ENCODE peak calls at places on chromosome 4, in seven cellular contexts. J is IMR-90, U is H9, R is H1, S is mesenchymal stem cell, Y is mesendoderm, I is trophoblast cell. Q is an unnamed sample.

GRCh38 chr4:84792366-84793301 is 173.9 kb downstream of the WDFY3 start:
- DNase-seq in J (peak), U (no peak), R (no peak), S (peak), Y (no peak), I (peak), Q (no peak)

GRCh38 chr4:104395219-104395618 is 99.5 kb downstream of the CXXC4 start:
- DNase-seq in J (no peak), U (no peak), R (no peak), S (peak), Y (no peak), I (no peak), Q (no peak)

GRCh38 chr4:184616633-184617471 is 32.4 kb downstream of the CASP3 start:
- DNase-seq in J (no peak), U (peak), R (peak), S (no peak), Y (no peak), I (no peak), Q (no peak)

GRCh38 chr4:105002278-105002677 is 144.4 kb upstream of the TET2 start:
- DNase-seq in J (no peak), U (peak), R (no peak), S (no peak), Y (no peak), I (no peak), Q (no peak)

GRCh38 chr4:10496200-10496599 is 39.0 kb upstream of the ZNF518B start:
- DNase-seq in J (no peak), U (peak), R (no peak), S (no peak), Y (peak), I (no peak), Q (peak)

GRCh38 chr4:7763788-7764187 is 175.9 kb downstream of the AFAP1 start:
- DNase-seq in J (peak), U (no peak), R (no peak), S (peak), Y (peak), I (peak), Q (no peak)

GRCh38 chr4:168765726-168766125 is 244.3 kb downstream of the CBR4 start:
- DNase-seq in J (peak), U (no peak), R (no peak), S (no peak), Y (no peak), I (no peak), Q (no peak)

GRCh38 chr4:124199755-124200154 is 512.8 kb downstream of the ANKRD50 start:
- DNase-seq in J (peak), U (no peak), R (no peak), S (peak), Y (no peak), I (no peak), Q (no peak)

GRCh38 chr4:185142911-185143595 is at the start of gene SLC25A4:
- DNase-seq in J (peak), U (peak), R (peak), S (peak), Y (peak), I (peak), Q (peak)

GRCh38 chr4:166174717-166175510 is 301.9 kb downstream of the TLL1 start:
- DNase-seq in J (no peak), U (no peak), R (no peak), S (peak), Y (no peak), I (no peak), Q (no peak)

GRCh38 chr4:55303818-55304217 is 42.2 kb upstream of the SRD5A3 start:
- DNase-seq in J (peak), U (no peak), R (no peak), S (peak), Y (no peak), I (peak), Q (no peak)

GRCh38 chr4:114277690-114278089 is 298.2 kb upstream of the ARSJ start:
- DNase-seq in J (peak), U (no peak), R (no peak), S (no peak), Y (no peak), I (no peak), Q (no peak)

GRCh38 chr4:53518807-53519206 is 72.5 kb downstream of the LNX1 start:
- DNase-seq in J (no peak), U (no peak), R (no peak), S (no peak), Y (no peak), I (no peak), Q (no peak)

GRCh38 chr4:53514509-53514908 is 76.8 kb downstream of the LNX1 start:
- DNase-seq in J (peak), U (no peak), R (no peak), S (no peak), Y (no peak), I (no peak), Q (no peak)

GRCh38 chr4:53510981-53511380 is 80.3 kb downstream of the LNX1 start:
- DNase-seq in J (peak), U (no peak), R (no peak), S (peak), Y (no peak), I (no peak), Q (no peak)

GRCh38 chr4:53512608-53513007 is 78.7 kb downstream of the LNX1 start:
- DNase-seq in J (no peak), U (no peak), R (no peak), S (no peak), Y (no peak), I (no peak), Q (no peak)

GRCh38 chr4:53515076-53515475 is 76.2 kb downstream of the LNX1 start:
- DNase-seq in J (no peak), U (no peak), R (no peak), S (no peak), Y (no peak), I (peak), Q (no peak)
- H4K8ac ChIP-seq in J (no peak), U (no peak), R (no peak), S (no peak), Y (no peak), I (no peak), Q (no peak)

DNA sequence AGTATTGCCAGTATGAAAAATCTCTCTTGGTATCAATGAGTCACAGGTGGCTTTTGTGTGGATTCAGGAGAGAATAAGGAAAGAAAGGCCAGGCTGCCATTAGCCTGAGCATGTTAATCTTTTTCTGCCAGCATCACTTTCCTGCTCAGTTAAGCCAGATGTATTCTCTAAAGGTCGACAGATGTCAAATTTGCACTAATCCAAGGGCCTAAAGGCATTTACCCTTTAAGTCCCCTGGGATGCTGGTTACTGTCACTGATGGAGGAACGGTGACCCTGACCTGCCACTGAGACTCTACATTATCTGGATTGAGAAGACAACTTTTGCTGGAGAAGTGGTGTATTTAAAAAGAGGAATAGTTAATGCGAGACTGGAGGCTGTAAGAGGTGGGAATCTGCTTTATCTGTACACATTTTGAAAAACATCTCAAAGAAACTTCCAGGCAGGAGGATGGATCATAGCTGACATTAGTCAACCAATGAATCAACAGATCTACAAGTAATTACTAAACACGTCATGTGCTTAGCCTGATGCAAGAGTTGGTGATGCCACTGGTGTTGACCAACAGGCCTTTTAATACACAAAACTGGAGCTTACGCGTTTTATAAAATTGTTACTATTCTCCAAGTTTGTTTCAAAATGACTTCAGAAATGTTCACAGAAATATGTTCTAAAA is 241.4 kb upstream of the ANXA3 start:
- DNase-seq in J (no peak), U (no peak), R (no peak), S (no peak), Y (no peak), I (peak), Q (peak)
- H4K8ac ChIP-seq in J (no peak), U (no peak), R (no peak), S (no peak), Y (no peak), I (no peak), Q (no peak)

GRCh38 chr4:73872331-73873108 is 3.3 kb downstream of the CXCL1 start:
- DNase-seq in J (no peak), U (no peak), R (no peak), S (peak), Y (peak), I (no peak), Q (no peak)

GRCh38 chr4:73871911-73872310 is 2.7 kb downstream of the CXCL1 start:
- DNase-seq in J (no peak), U (no peak), R (no peak), S (peak), Y (no peak), I (no peak), Q (no peak)

GRCh38 chr4:73874386-73874785 is 5.2 kb downstream of the CXCL1 start:
- DNase-seq in J (no peak), U (no peak), R (no peak), S (no peak), Y (no peak), I (no peak), Q (no peak)

GRCh38 chr4:73870778-73871177 is 1.6 kb downstream of the CXCL1 start:
- DNase-seq in J (no peak), U (no peak), R (no peak), S (peak), Y (no peak), I (no peak), Q (no peak)

GRCh38 chr4:73875401-73875800 is 6.2 kb downstream of the CXCL1 start:
- DNase-seq in J (no peak), U (no peak), R (no peak), S (no peak), Y (no peak), I (no peak), Q (no peak)
- H4K8ac ChIP-seq in J (no peak), U (no peak), R (no peak), S (no peak), Y (no peak), I (no peak), Q (no peak)

GRCh38 chr4:20251061-20251795 is 477 bp upstream of the SLIT2 start:
- DNase-seq in J (peak), U (no peak), R (no peak), S (peak), Y (no peak), I (no peak), Q (no peak)
- H4K8ac ChIP-seq in J (no peak), U (no peak), R (peak), S (no peak), Y (no peak), I (no peak), Q (no peak)

GRCh38 chr4:87241341-87241740 is 20.9 kb upstream of the KLHL8 start:
- DNase-seq in J (no peak), U (no peak), R (no peak), S (no peak), Y (peak), I (no peak), Q (no peak)
- H4K8ac ChIP-seq in J (no peak), U (no peak), R (no peak), S (no peak), Y (no peak), I (no peak), Q (no peak)

DNA sequence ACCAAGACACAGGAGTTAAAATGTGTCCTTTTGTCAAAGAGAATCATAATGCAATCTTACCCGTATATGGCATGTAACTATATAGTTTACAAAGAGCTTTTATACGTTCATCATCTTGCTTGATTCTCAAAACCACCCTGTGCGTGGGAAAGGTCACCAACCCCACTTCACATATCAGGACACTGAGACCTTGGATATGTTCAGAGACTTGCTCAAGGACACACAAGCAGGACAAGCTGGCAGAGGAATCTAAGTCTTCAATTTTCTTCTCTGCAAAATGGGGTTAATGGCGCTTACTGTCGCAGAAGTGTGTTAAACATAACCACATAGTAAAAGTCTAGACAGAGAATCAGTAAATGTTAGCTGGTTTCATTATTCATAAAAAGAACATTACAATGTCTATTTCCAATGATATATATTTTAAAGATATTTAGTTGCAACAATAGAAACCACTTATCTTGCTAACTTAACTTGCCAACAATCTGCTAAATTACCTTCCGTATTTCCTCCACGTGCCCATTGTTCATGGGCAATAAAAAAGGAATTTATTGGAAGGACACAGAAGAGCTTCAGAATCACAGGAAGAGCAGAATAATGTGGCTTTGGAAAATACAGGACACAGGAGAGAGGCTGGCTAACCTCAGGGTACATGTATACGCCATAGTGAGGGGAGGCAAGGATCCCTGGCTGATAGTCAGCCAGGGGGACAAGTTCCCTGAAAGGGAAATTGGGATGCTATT is 64.6 kb upstream of the TAPT1 start:
- DNase-seq in J (no peak), U (no peak), R (no peak), S (peak), Y (no peak), I (no peak), Q (no peak)
- H4K8ac ChIP-seq in J (no peak), U (no peak), R (no peak), S (no peak), Y (no peak), I (no peak), Q (no peak)

DNA sequence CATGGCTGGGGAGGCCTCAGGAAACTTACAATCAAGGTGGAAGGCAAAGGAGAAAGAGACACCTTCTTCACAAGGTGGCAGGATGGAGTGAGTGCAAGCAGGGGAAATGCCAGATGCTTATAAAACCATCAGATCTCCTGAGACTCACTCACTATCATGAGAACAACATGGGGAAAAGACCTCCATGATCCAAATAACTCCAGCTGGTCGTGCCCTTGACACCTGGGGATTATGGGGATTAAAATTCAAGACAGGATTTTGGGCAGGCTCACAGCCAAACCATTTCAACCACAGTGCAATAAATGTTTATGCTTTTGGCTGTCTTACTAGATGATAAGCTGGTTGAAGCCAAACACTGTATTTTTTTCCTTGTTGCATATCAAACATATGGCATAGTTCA is 1112.4 kb downstream of the STIM2 start:
- DNase-seq in J (no peak), U (no peak), R (no peak), S (no peak), Y (no peak), I (no peak), Q (no peak)
- H4K8ac ChIP-seq in J (no peak), U (no peak), R (no peak), S (no peak), Y (no peak), I (no peak), Q (no peak)

DNA sequence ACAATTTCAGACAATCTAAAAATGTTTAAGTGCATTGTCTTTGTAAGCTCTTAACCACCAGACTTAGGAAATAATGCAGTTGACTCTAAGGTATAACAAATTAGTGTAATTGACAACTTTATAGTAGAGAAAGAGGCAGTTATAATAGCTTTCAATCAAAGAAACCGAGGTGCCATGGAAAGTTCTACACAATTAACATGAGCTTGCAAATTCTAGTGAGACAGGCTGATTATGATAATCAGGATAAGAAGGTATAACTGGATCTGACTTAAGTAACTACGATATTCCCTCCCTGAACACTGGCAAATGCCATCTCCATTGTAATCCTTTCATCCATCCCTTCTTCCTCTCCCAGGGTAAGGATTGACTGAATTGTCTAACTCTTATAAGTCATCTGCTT is 11.4 kb upstream of the KLHL5 start:
- DNase-seq in J (no peak), U (no peak), R (no peak), S (no peak), Y (no peak), I (no peak), Q (no peak)
- H4K8ac ChIP-seq in J (no peak), U (no peak), R (no peak), S (no peak), Y (no peak), I (no peak), Q (no peak)

Q was measured in neuronal stem cell.